ENCODE peak calls at places on chromosomes 4 and X, in six cellular contexts. O is K562, P is GM12878, L is HCT116, S is SK-N-SH, K is HepG2. V is an unnamed sample.

GRCh38 chrX:133698298-133698697 is 283.0 kb upstream of the GPC4 start:
- DNase-seq in O (no peak), P (no peak), L (no peak), S (peak), K (no peak), V (no peak)

GRCh38 chr4:48315728-48316630 is 25.4 kb upstream of the SLAIN2 start:
- DNase-seq in O (peak), P (no peak), L (peak), S (peak), K (peak), V (peak)

GRCh38 chr4:44760142-44760898 is 34.0 kb upstream of the GNPDA2 start:
- DNase-seq in O (peak), P (no peak), L (peak), S (peak), K (peak), V (peak)

GRCh38 chr4:149555146-149555545 is 260.5 kb downstream of the IQCM start:
- DNase-seq in O (no peak), P (no peak), L (no peak), S (no peak), K (no peak), V (no peak)

GRCh38 chr4:173264245-173264959 is 69.8 kb downstream of the HMGB2 start:
- DNase-seq in O (peak), P (no peak), L (no peak), S (peak), K (no peak), V (no peak)

GRCh38 chrX:18855919-18856644 is 127.8 kb downstream of the PHKA2 start:
- DNase-seq in O (no peak), P (peak), L (no peak), S (no peak), K (no peak), V (no peak)

GRCh38 chr4:150136481-150136880 is 58.2 kb downstream of the DCLK2 start:
- DNase-seq in O (no peak), P (no peak), L (no peak), S (no peak), K (no peak), V (no peak)

GRCh38 chr4:87213425-87213824 is 7.0 kb downstream of the KLHL8 start:
- DNase-seq in O (no peak), P (no peak), L (no peak), S (peak), K (no peak), V (no peak)

GRCh38 chrX:136202889-136203288 is 48.3 kb downstream of the MAP7D3 start:
- DNase-seq in O (no peak), P (no peak), L (no peak), S (no peak), K (no peak), V (peak)

GRCh38 chrX:154529206-154529612 is 13.2 kb upstream of the FAM3A start:
- DNase-seq in O (no peak), P (no peak), L (no peak), S (no peak), K (peak), V (no peak)

GRCh38 chr4:141913928-141914327 is 277.5 kb downstream of the IL15 start:
- DNase-seq in O (no peak), P (no peak), L (no peak), S (no peak), K (no peak), V (no peak)

GRCh38 chr4:66555301-66555700 is 885.0 kb upstream of the EPHA5 start:
- DNase-seq in O (no peak), P (no peak), L (no peak), S (no peak), K (no peak), V (no peak)

GRCh38 chrX:101550362-101550761 is at the start of gene ARMCX1:
- DNase-seq in O (no peak), P (no peak), L (no peak), S (peak), K (no peak), V (peak)

GRCh38 chr4:67682266-67682665 is 18.7 kb downstream of the UBA6 start:
- DNase-seq in O (no peak), P (no peak), L (no peak), S (no peak), K (no peak), V (no peak)

GRCh38 chr4:3245676-3246075 is 3.3 kb upstream of the MSANTD1 start:
- DNase-seq in O (no peak), P (no peak), L (no peak), S (no peak), K (no peak), V (no peak)

GRCh38 chrX:15500497-15500966 is at the start of gene BMX:
- DNase-seq in O (no peak), P (no peak), L (no peak), S (no peak), K (no peak), V (no peak)

GRCh38 chr4:152045397-152045780 is 284.6 kb upstream of the GATB start:
- DNase-seq in O (no peak), P (no peak), L (no peak), S (no peak), K (no peak), V (no peak)

GRCh38 chr4:74451214-74451661 is 6.3 kb downstream of the AREG start:
- DNase-seq in O (peak), P (no peak), L (no peak), S (no peak), K (peak), V (no peak)

GRCh38 chr4:1359976-1360375 is 13.0 kb downstream of the UVSSA start:
- DNase-seq in O (no peak), P (no peak), L (no peak), S (no peak), K (no peak), V (no peak)

GRCh38 chr4:147096667-147097604 is 151.3 kb upstream of the TTC29 start:
- DNase-seq in O (peak), P (no peak), L (peak), S (peak), K (peak), V (peak)
- TF ChIP-seq JUND in O (no peak), P (no peak), L (no peak), S (no peak), K (no peak), V (no peak)

DNA sequence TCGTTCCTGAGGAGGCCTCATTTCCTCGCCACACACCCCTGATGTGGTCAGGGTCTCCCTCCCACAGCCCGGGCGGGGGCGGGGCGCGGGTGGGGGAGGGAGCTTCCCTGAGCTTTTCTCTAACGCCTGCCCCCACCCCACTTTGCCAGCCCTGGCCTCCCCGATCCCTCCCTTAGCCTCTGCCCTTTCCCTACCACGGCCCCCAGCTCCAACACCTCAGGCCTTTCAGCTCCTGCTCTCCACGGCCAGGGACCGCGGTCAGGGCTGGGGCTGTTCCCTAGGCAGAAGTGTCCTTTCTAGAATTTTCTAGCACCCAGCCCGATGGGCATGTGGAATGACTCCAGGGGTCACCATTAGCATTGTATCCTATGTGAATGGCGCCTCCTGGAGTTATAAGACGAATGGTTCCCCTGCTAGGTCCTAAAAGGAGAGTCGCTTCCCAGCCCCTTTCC is 201.3 kb upstream of the BCOR start:
- DNase-seq in O (no peak), P (no peak), L (no peak), S (peak), K (no peak), V (peak)
- TF ChIP-seq JUND in O (no peak), P (no peak), L (no peak), S (no peak), K (no peak), V (no peak)

GRCh38 chr4:111208970-111209369 is 586.1 kb upstream of the PITX2 start:
- DNase-seq in O (no peak), P (no peak), L (no peak), S (no peak), K (no peak), V (no peak)
- TF ChIP-seq JUND in O (no peak), P (no peak), L (no peak), S (no peak), K (no peak), V (no peak)

DNA sequence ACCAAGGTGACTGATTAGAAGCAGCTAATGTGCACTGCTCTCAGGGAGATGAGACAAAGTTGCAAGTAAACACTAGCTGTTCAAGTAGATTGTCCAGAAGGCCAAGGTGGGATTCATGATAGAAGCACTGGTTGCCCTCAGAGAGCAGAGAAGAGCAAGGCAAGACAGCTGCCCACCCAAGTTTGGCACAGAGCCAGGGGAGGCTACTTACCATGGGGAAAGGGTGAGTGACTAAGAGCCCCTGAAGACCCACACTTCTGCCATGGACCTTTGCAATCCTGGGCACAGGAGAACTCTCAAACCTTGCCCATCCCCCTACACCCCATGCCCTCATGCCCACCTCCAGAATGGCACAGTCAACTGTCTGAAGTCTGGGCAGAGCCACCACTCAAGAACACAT is 68.3 kb downstream of the SPIN4 start:
- DNase-seq in O (no peak), P (no peak), L (no peak), S (no peak), K (no peak), V (no peak)
- TF ChIP-seq JUND in O (no peak), P (no peak), L (no peak), S (no peak), K (no peak), V (no peak)

GRCh38 chr4:7206856-7207567 is 14.7 kb downstream of the SORCS2 start:
- DNase-seq in O (peak), P (no peak), L (no peak), S (peak), K (no peak), V (no peak)
- TF ChIP-seq JUND in O (no peak), P (no peak), L (peak), S (peak), K (no peak), V (no peak)

GRCh38 chr4:88674989-88675388 is 22.6 kb downstream of the NAP1L5 start:
- DNase-seq in O (no peak), P (no peak), L (no peak), S (no peak), K (no peak), V (no peak)
- TF ChIP-seq JUND in O (no peak), P (no peak), L (no peak), S (peak), K (no peak), V (no peak)

GRCh38 chr4:8832130-8832930 is 39.3 kb downstream of the HMX1 start:
- DNase-seq in O (no peak), P (no peak), L (no peak), S (no peak), K (no peak), V (no peak)

GRCh38 chr4:8836664-8837171 is 34.9 kb downstream of the HMX1 start:
- DNase-seq in O (no peak), P (no peak), L (no peak), S (no peak), K (no peak), V (no peak)

GRCh38 chr4:8837181-8837811 is 34.3 kb downstream of the HMX1 start:
- DNase-seq in O (no peak), P (no peak), L (no peak), S (peak), K (no peak), V (no peak)

GRCh38 chr4:8835521-8836365 is 35.9 kb downstream of the HMX1 start:
- DNase-seq in O (no peak), P (no peak), L (no peak), S (peak), K (no peak), V (no peak)

GRCh38 chr4:8834681-8835220 is 36.9 kb downstream of the HMX1 start:
- DNase-seq in O (no peak), P (no peak), L (no peak), S (peak), K (no peak), V (no peak)
- TF ChIP-seq JUND in O (no peak), P (no peak), L (no peak), S (no peak), K (no peak), V (no peak)

DNA sequence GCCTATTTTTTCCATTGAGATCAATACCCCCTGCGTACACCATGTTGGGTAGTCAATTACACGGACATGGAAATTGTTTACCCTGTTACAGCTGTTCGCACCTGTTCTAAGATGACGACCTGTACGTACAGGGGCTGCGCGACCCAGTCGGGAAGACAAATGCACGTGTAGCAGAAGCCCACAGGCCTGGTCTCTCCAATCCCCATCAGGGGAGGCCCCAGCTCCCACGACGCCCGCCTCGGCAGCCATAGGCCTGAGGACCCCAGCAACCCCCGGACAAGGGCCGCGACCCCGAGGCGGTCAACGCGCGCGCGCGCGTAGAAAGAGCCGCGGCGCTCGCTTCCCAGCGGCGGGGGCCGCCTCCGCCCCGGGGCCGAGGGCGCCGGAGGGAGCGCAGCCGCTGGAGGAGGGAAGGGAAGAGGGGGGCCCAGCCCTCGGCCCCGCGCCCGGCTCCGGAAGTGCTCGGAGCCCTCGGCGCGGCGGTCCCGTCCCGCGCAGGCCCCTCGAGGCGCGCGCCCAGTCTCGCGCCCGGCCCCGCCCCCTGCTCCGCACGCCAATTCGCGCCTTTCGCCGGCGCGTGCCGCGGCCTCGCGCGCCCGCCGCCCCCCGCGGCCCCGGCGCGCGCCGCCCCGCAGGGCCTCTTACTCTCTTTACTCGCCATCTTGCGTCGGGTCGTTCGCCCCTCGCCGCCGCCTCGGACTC is 618 bp downstream of the RBBP7 start:
- DNase-seq in O (peak), P (no peak), L (no peak), S (peak), K (no peak), V (peak)
- TF ChIP-seq JUND in O (no peak), P (no peak), L (no peak), S (no peak), K (no peak), V (no peak)